ENCODE peak calls at places on chromosomes 5 and 9, in four cellular contexts. A is osteoblast, Y is PC-9, U is body of pancreas. F is an unnamed sample.

GRCh38 chr9:123218831-123219230 is 49.6 kb downstream of the STRBP start:
- DNase-seq in U (no peak), A (no peak), Y (no peak), F (no peak)

GRCh38 chr5:61397238-61397637 is 65.2 kb downstream of the ZSWIM6 start:
- DNase-seq in A (peak; percentile 68), U (no peak), Y (no peak), F (peak; percentile 17)

GRCh38 chr5:83364322-83365299 is 106.9 kb upstream of the VCAN start:
- DNase-seq in U (no peak), Y (no peak), A (no peak), F (no peak)

GRCh38 chr9:130371196-130371966 is 73.4 kb upstream of the ASS1 start:
- DNase-seq in A (no peak), U (no peak), Y (no peak), F (no peak)

GRCh38 chr5:128534729-128535128 is 3.3 kb downstream of the FBN2 start:
- DNase-seq in Y (no peak), A (peak; percentile 13), U (no peak), F (peak; percentile 27)

GRCh38 chr5:96566775-96567174 is 95.4 kb upstream of the CAST start:
- DNase-seq in Y (no peak), A (no peak), U (no peak), F (no peak)

GRCh38 chr9:108535526-108535925 is 320.3 kb downstream of the ACTL7B start:
- DNase-seq in Y (no peak), U (no peak), A (peak; percentile 88), F (peak; percentile 27)

GRCh38 chr9:33162721-33163311 is 4.3 kb downstream of the B4GALT1 start:
- DNase-seq in A (peak; percentile 89), U (peak; percentile 72), Y (peak; percentile 83), F (no peak)

GRCh38 chr5:75037106-75037505 is 15.3 kb downstream of the GCNT4 start:
- DNase-seq in Y (peak; percentile 99), U (peak; percentile 69), A (peak; percentile 91), F (no peak)

GRCh38 chr5:154583545-154584168 is 105.6 kb upstream of the HAND1 start:
- DNase-seq in Y (peak; percentile 82), U (no peak), A (no peak), F (no peak)

GRCh38 chr9:130041648-130042405 is 1.2 kb downstream of the FNBP1 start:
- DNase-seq in Y (no peak), A (peak; percentile 90), U (no peak), F (peak; percentile 67)

GRCh38 chr5:145479271-145479670 is 355.9 kb downstream of the PRELID2 start:
- DNase-seq in A (no peak), U (no peak), Y (no peak), F (no peak)

GRCh38 chr9:83299556-83299955 is 236.6 kb upstream of the RASEF start:
- DNase-seq in A (no peak), U (no peak), Y (peak; percentile 96), F (no peak)
- H3K4me3 ChIP-seq in A (no peak overlapping the region), U (no peak overlapping the region), Y (peak overlapping the region; percentile 46), F (no peak overlapping the region)

GRCh38 chr9:98992885-98993569 is 49.3 kb downstream of the COL15A1 start:
- DNase-seq in U (no peak), A (peak; percentile 58), Y (no peak), F (no peak)
- H3K4me3 ChIP-seq in U (no peak overlapping the region), A (no peak overlapping the region), Y (no peak overlapping the region), F (no peak overlapping the region)

GRCh38 chr5:133895979-133896378 is 72.4 kb downstream of the C5orf15 start:
- DNase-seq in A (no peak), U (no peak), Y (no peak), F (no peak)

GRCh38 chr5:133896873-133897272 is 71.6 kb downstream of the C5orf15 start:
- DNase-seq in Y (no peak), U (no peak), A (no peak), F (no peak)

GRCh38 chr5:133894143-133894542 is 74.3 kb downstream of the C5orf15 start:
- DNase-seq in A (no peak), Y (no peak), U (no peak), F (no peak)

GRCh38 chr5:133897431-133897830 is 71.0 kb downstream of the C5orf15 start:
- DNase-seq in U (no peak), A (no peak), Y (no peak), F (no peak)

GRCh38 chr5:133896446-133896845 is 72.0 kb downstream of the C5orf15 start:
- DNase-seq in Y (no peak), U (no peak), A (no peak), F (no peak)
- H3K4me3 ChIP-seq in Y (no peak overlapping the region), U (no peak overlapping the region), A (no peak overlapping the region), F (no peak overlapping the region)

DNA sequence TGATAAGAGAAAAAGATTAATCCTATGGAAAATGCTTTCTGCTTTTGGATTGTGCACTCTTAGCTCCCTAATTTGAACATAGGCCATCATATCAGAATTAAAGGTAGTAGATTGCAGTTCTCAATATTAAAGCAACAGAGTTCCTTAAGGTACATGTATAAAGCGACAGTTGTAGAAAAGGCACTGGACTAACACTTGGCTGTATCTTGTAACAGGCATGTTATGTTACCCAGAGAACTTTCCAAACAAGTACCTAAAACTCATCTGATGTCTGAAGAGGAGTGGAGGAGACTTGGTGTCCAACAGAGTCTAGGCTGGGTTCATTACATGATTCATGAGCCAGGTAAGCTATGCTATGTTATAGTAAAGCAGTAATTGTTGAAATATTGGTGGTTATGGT is 3.3 kb upstream of the SECISBP2 start:
- DNase-seq in U (no peak), A (no peak), Y (no peak), F (no peak)
- H3K4me3 ChIP-seq in U (no peak overlapping the region), A (no peak overlapping the region), Y (peak overlapping the region; percentile 91), F (no peak overlapping the region)

GRCh38 chr5:140926211-140926902 is at the start of gene PCDHAC1:
- DNase-seq in U (peak; percentile 84), A (peak; percentile 79), Y (peak; percentile 49), F (no peak)
- H3K4me3 ChIP-seq in U (peak within 1 kb of the TSS; percentile 10), A (peak within 1 kb of the TSS; percentile 58), Y (peak within 1 kb of the TSS; percentile 35), F (no peak within 1 kb of the TSS)

GRCh38 chr9:78694950-78695349 is 398.0 kb downstream of the PSAT1 start:
- DNase-seq in A (no peak), U (no peak), Y (no peak), F (no peak)
- H3K4me3 ChIP-seq in A (no peak overlapping the region), U (no peak overlapping the region), Y (no peak overlapping the region), F (no peak overlapping the region)

DNA sequence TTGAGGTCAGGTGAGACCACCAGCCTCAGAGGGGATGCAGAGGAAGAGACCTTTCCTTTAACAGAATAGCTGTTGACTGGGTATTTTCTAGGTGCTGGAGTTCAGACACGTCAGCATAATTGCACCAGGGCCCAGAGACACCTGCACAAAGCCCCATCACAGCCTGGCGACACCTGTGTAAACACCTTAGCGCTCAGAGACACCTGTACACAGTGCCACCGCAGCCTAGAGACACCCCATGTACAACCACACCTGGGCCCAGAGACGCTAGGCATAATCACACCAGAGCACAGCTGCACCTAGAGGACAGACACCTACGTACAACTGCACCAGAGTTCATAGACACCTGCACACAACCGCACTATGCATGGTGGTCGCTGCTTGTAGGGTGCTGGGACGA is 1.0 kb downstream of the TRIP13 start:
- DNase-seq in U (no peak), Y (no peak), A (peak; percentile 54), F (no peak)
- H3K4me3 ChIP-seq in U (no peak overlapping the region), Y (peak overlapping the region; percentile 64), A (peak overlapping the region; percentile 88), F (peak overlapping the region; percentile 91)

GRCh38 chr9:131727184-131727785 is 12.6 kb downstream of the RAPGEF1 start:
- DNase-seq in U (no peak), Y (no peak), A (peak; percentile 87), F (no peak)
- H3K4me3 ChIP-seq in U (no peak overlapping the region), Y (no peak overlapping the region), A (no peak overlapping the region), F (no peak overlapping the region)

DNA sequence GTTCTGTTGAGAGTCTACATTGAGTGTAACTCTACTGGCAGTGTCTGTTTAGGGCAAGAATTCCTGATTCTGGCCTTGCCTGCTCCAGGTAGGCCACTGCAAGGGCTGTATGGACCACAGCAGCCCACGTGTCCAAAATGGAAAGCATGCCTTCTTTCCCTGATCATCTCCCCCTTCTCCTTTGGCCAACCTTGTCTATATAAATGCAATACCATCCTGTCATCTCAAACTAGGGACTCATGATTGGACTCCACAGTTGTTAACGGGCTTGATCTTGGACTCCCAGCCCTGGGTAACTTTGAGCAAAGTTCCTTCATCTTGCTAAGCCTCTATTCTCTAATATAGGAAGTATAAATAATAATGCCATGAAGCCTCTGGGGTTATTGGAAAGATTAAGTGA is 533.6 kb downstream of the BNC2 start:
- DNase-seq in Y (no peak), U (no peak), A (no peak), F (no peak)
- H3K4me3 ChIP-seq in Y (no peak overlapping the region), U (no peak overlapping the region), A (no peak overlapping the region), F (no peak overlapping the region)

GRCh38 chr9:37798677-37799076 is 1.9 kb upstream of the DCAF10 start:
- DNase-seq in A (no peak), Y (no peak), U (no peak), F (no peak)
- H3K4me3 ChIP-seq in A (no peak overlapping the region), Y (no peak overlapping the region), U (no peak overlapping the region), F (no peak overlapping the region)